ENCODE peak calls at places on chromosomes 3 and 15, in five cellular contexts. Y, J, I, U and N are unnamed samples.
A peak's percentile ranks its signal among the peaks of the same experiment; 100 is the strongest.

GRCh38 chr3:111151438-111151837 is 79.8 kb downstream of the NECTIN3 start:
- DNase-seq in I (no peak), J (no peak), U (no peak), Y (no peak), N (peak; percentile 85)

GRCh38 chr3:72810659-72811434 is 37.4 kb downstream of the SHQ1 start:
- DNase-seq in U (no peak), I (no peak), J (no peak), Y (no peak), N (no peak)

GRCh38 chr15:85289677-85290365 is 90.6 kb upstream of the AKAP13 start:
- DNase-seq in I (no peak), U (peak; percentile 54), J (no peak), Y (peak; percentile 60), N (peak; percentile 74)

GRCh38 chr3:73623996-73624362 is 762 bp downstream of the PDZRN3 start:
- DNase-seq in Y (peak; percentile 45), I (peak; percentile 78), J (no peak), U (no peak), N (no peak)

GRCh38 chr3:11288021-11288491 is 15.9 kb downstream of the ATG7 start:
- DNase-seq in J (no peak), I (no peak), Y (no peak), U (no peak), N (peak; percentile 39)

GRCh38 chr15:48645558-48646330 is at the start of gene FBN1:
- DNase-seq in I (peak; percentile 77), Y (peak; percentile 66), U (peak; percentile 46), J (no peak), N (no peak)

GRCh38 chr15:27768731-27769510 is 330.2 kb downstream of the OCA2 start:
- DNase-seq in J (no peak), I (no peak), U (no peak), Y (no peak), N (no peak)

GRCh38 chr3:109806929-109807328 is 469.6 kb upstream of the DPPA4 start:
- DNase-seq in Y (peak; percentile 48), J (peak; percentile 83), U (no peak), I (no peak), N (peak; percentile 79)

GRCh38 chr3:127525373-127525772 is 65.2 kb downstream of the TPRA1 start:
- DNase-seq in J (no peak), I (no peak), U (no peak), Y (no peak), N (peak; percentile 89)

GRCh38 chr3:5974637-5975322 is 787.3 kb downstream of the EDEM1 start:
- DNase-seq in I (no peak), J (no peak), U (no peak), Y (no peak), N (no peak)

GRCh38 chr3:191873741-191874140 is 412.8 kb downstream of the PYDC2 start:
- DNase-seq in I (no peak), U (no peak), J (no peak), Y (no peak), N (no peak)

GRCh38 chr3:102099913-102100312 is 250.6 kb downstream of the NFKBIZ start:
- DNase-seq in J (no peak), U (no peak), Y (no peak), I (no peak), N (no peak)

GRCh38 chr3:111691293-111691909 is 96.3 kb upstream of the ZBED2 start:
- DNase-seq in Y (no peak), I (no peak), U (no peak), J (no peak), N (peak; percentile 58)

GRCh38 chr3:171088496-171088895 is 62.0 kb upstream of the SLC2A2 start:
- DNase-seq in Y (no peak), J (no peak), I (no peak), U (no peak), N (no peak)

GRCh38 chr3:106945435-106945834 is 431.8 kb upstream of the CCDC54 start:
- DNase-seq in I (no peak), J (no peak), U (no peak), Y (no peak), N (no peak)

GRCh38 chr3:52221563-52222318 is 3.7 kb downstream of the TLR9 start:
- DNase-seq in U (no peak), Y (peak; percentile 64), I (no peak), J (no peak), N (no peak)

GRCh38 chr3:151183253-151183652 is 19.8 kb downstream of the GPR171 start:
- DNase-seq in Y (peak; percentile 62), J (no peak), I (no peak), U (no peak), N (no peak)

GRCh38 chr3:196813903-196814302 is 53.8 kb upstream of the SENP5 start:
- DNase-seq in U (no peak), J (no peak), I (no peak), Y (no peak), N (no peak)

GRCh38 chr15:77974098-77974414 is 103.5 kb downstream of the TBC1D2B start:
- DNase-seq in U (peak; percentile 66), J (no peak), I (no peak), Y (no peak), N (no peak)

GRCh38 chr15:69679623-69680228 is 227.1 kb downstream of the RPLP1 start:
- DNase-seq in Y (no peak), U (no peak), I (no peak), J (no peak), N (no peak)

GRCh38 chr15:23447107-23447500 is at the start of gene GOLGA6L2:
- DNase-seq in I (no peak), J (no peak), Y (no peak), U (no peak), N (no peak)

DNA sequence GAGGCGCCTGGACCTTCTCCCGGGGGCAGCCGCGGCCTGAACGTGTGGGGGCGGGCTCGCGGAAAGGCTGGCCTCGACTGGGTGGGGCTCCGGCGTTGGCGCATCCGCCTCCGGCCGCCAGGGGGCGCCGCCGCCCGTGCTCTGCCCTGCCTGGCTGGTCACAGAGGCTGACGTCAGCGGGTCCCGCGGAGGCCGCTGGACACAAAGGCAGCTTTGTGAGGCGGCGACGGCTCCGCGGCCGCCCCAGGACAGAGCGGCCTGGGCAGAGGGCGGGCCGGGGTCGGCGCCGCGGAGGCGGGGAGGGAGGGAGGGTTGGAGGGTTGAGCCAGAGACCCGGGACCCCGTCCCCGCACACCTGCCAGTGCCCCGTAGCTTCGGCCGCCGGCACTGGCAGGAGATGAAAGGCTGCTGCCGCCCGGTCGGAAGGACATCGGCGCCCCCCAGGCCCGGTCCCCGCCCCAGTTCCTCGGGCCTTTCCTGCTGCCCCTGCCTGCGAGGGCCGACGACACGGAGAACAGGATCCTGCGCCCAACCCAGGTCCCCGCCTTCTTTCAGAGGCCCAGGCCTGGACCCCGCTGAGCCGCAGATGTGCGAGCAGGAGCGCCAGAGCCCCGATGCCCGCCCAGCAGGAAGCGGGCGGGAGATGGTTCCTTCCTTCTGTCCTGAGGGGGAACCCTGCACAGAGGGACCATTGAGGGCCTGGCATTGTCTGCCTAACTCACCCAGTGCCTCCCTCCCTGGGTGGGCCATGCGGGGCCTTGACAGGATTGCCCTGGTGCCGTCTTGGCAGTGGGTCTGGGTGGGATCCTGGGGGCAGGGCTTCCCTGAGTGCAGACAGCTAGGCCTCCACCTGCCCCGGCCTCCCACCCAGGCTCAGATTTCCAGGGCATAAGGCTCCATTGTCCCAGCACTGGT is 8.7 kb upstream of the SEMA3B start:
- DNase-seq in Y (peak; percentile 96), I (peak; percentile 97), U (peak; percentile 96), J (peak; percentile 76), N (peak; percentile 71)
- TF ChIP-seq CTCF in Y (peak; percentile 94), I (peak; percentile 96), U (peak; percentile 98), J (peak; percentile 79), N (peak; percentile 97)

GRCh38 chr3:194658477-194659242 is 13.3 kb downstream of the LSG1 start:
- DNase-seq in Y (no peak), U (no peak), J (no peak), I (no peak), N (no peak)
- TF ChIP-seq CTCF in Y (no peak), U (no peak), J (no peak), I (no peak), N (no peak)

DNA sequence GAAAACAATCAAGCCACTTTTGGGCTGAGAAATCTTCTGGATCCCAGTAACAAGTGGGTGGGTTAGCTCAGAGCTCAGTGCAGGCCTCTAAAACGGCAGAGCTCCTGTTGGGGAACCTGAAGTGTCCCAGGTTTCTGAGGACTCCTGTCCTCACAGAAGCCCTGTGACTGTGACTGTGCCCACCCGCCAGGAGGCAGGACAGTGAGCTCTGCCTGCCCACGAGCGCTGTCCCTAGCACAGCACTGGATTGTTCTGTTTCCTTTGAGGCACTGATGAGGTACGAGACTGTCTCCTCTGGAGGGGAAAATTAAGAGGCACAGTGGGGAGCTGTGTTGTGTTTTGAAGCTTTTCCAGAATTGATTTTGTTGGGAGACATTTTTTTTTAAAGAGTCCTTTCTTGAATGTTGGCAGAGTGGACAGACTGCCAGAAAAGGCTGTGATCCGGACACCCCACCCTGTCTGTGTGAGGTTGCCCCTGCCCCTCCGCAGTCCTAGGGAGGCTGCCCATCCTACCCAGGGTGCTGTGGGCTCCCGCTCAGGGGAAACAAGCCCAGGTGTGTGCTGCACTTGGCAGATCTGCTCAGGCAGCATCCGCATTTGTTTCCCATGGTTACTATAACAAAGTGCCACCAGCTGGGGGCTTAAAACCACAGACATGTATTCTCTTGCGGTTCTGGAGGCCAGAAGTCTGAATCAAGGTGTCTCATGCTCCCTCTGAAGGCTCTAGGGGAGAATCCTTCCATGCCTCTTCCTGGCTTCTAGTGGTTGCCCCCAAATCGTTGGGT is 66.6 kb upstream of the LARS2 start:
- DNase-seq in U (no peak), Y (no peak), I (no peak), J (no peak), N (peak; percentile 4)
- TF ChIP-seq CTCF in U (no peak), Y (no peak), I (no peak), J (no peak), N (no peak)

GRCh38 chr3:4334548-4334947 is 31.4 kb downstream of the SETMAR start:
- DNase-seq in U (no peak), Y (no peak), J (no peak), I (no peak), N (no peak)
- TF ChIP-seq CTCF in U (no peak), Y (no peak), J (no peak), I (no peak), N (no peak)

GRCh38 chr3:181278468-181279238 is 289.1 kb upstream of the DNAJC19 start:
- DNase-seq in Y (no peak), I (no peak), J (no peak), U (no peak), N (no peak)
- TF ChIP-seq CTCF in Y (no peak), I (peak; percentile 48), J (no peak), U (peak; percentile 9), N (no peak)